ENCODE peak calls at places on chromosome 11, in six cellular contexts. Q, V, M, G, C and W are unnamed samples. For H3K9me3, the result is how much of the 10 kb centered on the place peaks cover.

GRCh38 chr11:1852885-1853284 is at the start of gene LSP1:
- DNase-seq in V (no peak), Q (peak), C (no peak), M (no peak), G (peak), W (peak)

GRCh38 chr11:1060885-1061616 is 13.6 kb upstream of the MUC2 start:
- DNase-seq in V (peak), M (peak), C (peak), Q (peak), G (no peak), W (no peak)

GRCh38 chr11:297666-298405 is 1.5 kb downstream of the IFITM5 start:
- DNase-seq in M (peak), G (no peak), V (no peak), C (no peak), Q (peak), W (peak)

GRCh38 chr11:133007020-133007584 is 525.2 kb downstream of the OPCML start:
- DNase-seq in C (no peak), Q (no peak), V (no peak), G (peak), M (no peak), W (no peak)

GRCh38 chr11:128208329-128209220 is 378.8 kb downstream of the ETS1 start:
- DNase-seq in G (no peak), V (no peak), M (no peak), Q (peak), C (peak), W (no peak)

GRCh38 chr11:46278387-46279173 is 1.1 kb downstream of the CREB3L1 start:
- DNase-seq in M (peak), C (no peak), Q (peak), V (peak), G (no peak), W (no peak)

GRCh38 chr11:61102667-61103491 is 590 bp downstream of the CD5 start:
- DNase-seq in G (no peak), Q (no peak), M (no peak), V (no peak), C (no peak), W (no peak)

GRCh38 chr11:35335226-35335625 is 84.1 kb downstream of the SLC1A2 start:
- DNase-seq in V (no peak), M (no peak), C (no peak), G (no peak), Q (no peak), W (no peak)

GRCh38 chr11:92697461-92698314 is 271.8 kb upstream of the MTNR1B start:
- DNase-seq in G (no peak), M (no peak), Q (no peak), C (no peak), V (no peak), W (no peak)

GRCh38 chr11:28110839-28111235 is 2.6 kb downstream of the METTL15 start:
- DNase-seq in C (no peak), Q (no peak), V (peak), M (no peak), G (no peak), W (no peak)

GRCh38 chr11:18468962-18469361 is 13.3 kb downstream of the LDHAL6A start:
- DNase-seq in V (no peak), Q (no peak), C (no peak), G (no peak), M (no peak), W (no peak)

GRCh38 chr11:106399624-106400023 is 322.2 kb downstream of the AASDHPPT start:
- DNase-seq in C (no peak), M (no peak), V (no peak), Q (no peak), G (no peak), W (no peak)

GRCh38 chr11:46669606-46670243 is 30.7 kb downstream of the ARHGAP1 start:
- DNase-seq in C (no peak), Q (no peak), V (no peak), M (no peak), G (no peak), W (no peak)

GRCh38 chr11:105821366-105821765 is 200.7 kb downstream of the MSANTD4 start:
- DNase-seq in G (no peak), M (no peak), Q (no peak), V (peak), C (no peak), W (no peak)

GRCh38 chr11:117924631-117925170 is 4.5 kb downstream of the TMPRSS13 start:
- DNase-seq in M (peak), C (no peak), G (no peak), V (no peak), Q (no peak), W (no peak)

GRCh38 chr11:124882339-124883071 is 15.2 kb downstream of the ROBO4 start:
- DNase-seq in G (no peak), C (no peak), M (no peak), V (peak), Q (no peak), W (no peak)

GRCh38 chr11:115103921-115104320 is 400.3 kb downstream of the CADM1 start:
- DNase-seq in V (no peak), G (no peak), C (no peak), Q (no peak), M (no peak), W (no peak)

GRCh38 chr11:31645747-31646146 is 136.2 kb downstream of the ELP4 start:
- DNase-seq in V (no peak), C (peak), M (no peak), Q (no peak), G (no peak), W (no peak)

GRCh38 chr11:119478711-119479285 is 55.8 kb upstream of the THY1 start:
- DNase-seq in M (no peak), Q (peak), C (no peak), V (no peak), G (no peak), W (no peak)

GRCh38 chr11:18065572-18065971 is 19.5 kb upstream of the TPH1 start:
- DNase-seq in G (no peak), V (peak), C (no peak), Q (no peak), M (no peak), W (no peak)

GRCh38 chr11:34492806-34493414 is 20.7 kb downstream of the ELF5 start:
- DNase-seq in C (peak), V (peak), G (peak), Q (no peak), M (peak), W (no peak)

GRCh38 chr11:60370811-60371297 is 7.5 kb upstream of the MS4A7 start:
- DNase-seq in Q (no peak), C (no peak), V (no peak), G (no peak), M (no peak), W (no peak)

GRCh38 chr11:19121646-19122045 is 4.7 kb downstream of the ZDHHC13 start:
- DNase-seq in C (no peak), M (no peak), G (no peak), V (no peak), Q (no peak), W (no peak)

GRCh38 chr11:78542007-78542406 is 32.7 kb downstream of the NARS2 start:
- DNase-seq in V (no peak), M (no peak), Q (no peak), C (no peak), G (no peak), W (no peak)

GRCh38 chr11:12204506-12204905 is 94.1 kb downstream of the MICAL2 start:
- DNase-seq in C (no peak), M (no peak), Q (no peak), V (no peak), G (no peak), W (no peak)

GRCh38 chr11:112539741-112540140 is 279.1 kb upstream of the PLET1 start:
- DNase-seq in M (no peak), V (no peak), G (no peak), C (no peak), Q (no peak), W (no peak)

GRCh38 chr11:17699157-17700114 is 19.9 kb upstream of the MYOD1 start:
- DNase-seq in G (no peak), Q (no peak), M (no peak), C (no peak), V (no peak), W (no peak)

GRCh38 chr11:119591836-119592310 is 137.1 kb downstream of the NECTIN1 start:
- DNase-seq in M (no peak), Q (no peak), V (no peak), G (no peak), C (no peak), W (no peak)

GRCh38 chr11:123580557-123581275 is 73.7 kb downstream of the SCN3B start:
- DNase-seq in Q (peak), M (peak), C (peak), V (peak), G (peak), W (peak)

GRCh38 chr11:63961608-63962412 is 12.6 kb upstream of the COX8A start:
- DNase-seq in Q (peak), M (no peak), V (peak), C (no peak), G (no peak), W (no peak)

DNA sequence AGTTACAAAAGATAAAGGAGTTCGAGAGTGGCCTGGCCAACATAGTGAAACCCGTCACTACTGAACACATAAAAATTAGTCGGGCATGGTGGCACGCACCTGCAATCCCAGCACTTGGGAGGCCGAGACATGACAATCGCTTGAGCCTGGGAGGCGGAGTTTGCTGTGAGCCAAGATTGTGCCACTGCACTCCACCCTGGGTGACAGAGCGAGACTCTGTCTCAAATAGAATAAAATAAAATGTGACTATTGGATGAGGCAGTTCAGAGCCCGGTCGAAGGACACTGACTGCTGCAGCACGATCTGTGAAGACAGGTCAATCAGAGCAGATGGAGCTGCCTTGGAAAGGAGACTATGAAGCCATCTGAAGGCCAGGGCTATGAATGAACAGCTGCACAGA is 37.7 kb upstream of the ANO1 start:
- DNase-seq in V (no peak), C (no peak), Q (no peak), M (no peak), G (no peak), W (no peak)
- H3K9me3 ChIP-seq in V (under half), C (half or more), Q (under half), M (under half), G (under half), W (under half)

GRCh38 chr11:37306563-37306962 is 708.5 kb upstream of the RAG2 start:
- DNase-seq in Q (no peak), M (no peak), G (no peak), C (no peak), V (no peak), W (no peak)
- H3K9me3 ChIP-seq in Q (under half), M (under half), G (under half), C (under half), V (under half), W (under half)

DNA sequence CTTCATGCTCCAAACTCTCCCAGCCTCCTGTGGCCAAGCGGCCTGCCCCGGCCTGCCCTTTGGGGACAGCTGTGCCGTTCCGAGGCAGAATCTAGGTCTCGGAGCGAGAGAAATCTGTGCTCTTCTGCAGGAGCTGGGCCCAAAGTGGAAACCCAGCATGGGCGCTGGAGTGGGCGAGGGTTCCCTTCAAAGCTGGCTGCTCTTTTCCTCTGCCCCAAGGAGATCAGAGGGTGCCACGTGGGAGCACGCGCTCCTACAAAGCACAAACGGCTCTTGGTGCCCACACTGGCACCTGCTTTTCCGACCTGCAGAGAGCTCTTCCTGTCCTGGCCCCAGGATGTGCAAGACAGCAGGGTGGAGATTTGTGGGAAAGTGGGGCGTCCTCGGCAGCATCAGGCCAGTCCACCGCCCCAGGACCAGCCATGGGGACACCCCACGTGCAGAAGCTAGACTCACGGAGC is 6.9 kb downstream of the OSBPL5 start:
- DNase-seq in Q (no peak), G (no peak), M (peak), C (no peak), V (no peak), W (no peak)
- H3K9me3 ChIP-seq in Q (under half), G (under half), M (under half), C (under half), V (under half), W (under half)

GRCh38 chr11:58863697-58864096 is 19.2 kb upstream of the GLYATL2 start:
- DNase-seq in M (no peak), G (no peak), Q (no peak), C (no peak), V (no peak), W (no peak)
- H3K9me3 ChIP-seq in M (under half), G (under half), Q (under half), C (under half), V (under half), W (under half)